ENCODE peak calls at places on chromosome 19, in five cellular contexts. O is GM20000; A is head of caudate nucleus; T is kidney; F is stimulated activated CD4-positive, alpha-beta T cell treated with anti-CD3 and anti-CD28 coated beads, Interleukin-4, amount 100 ng/mL, for 24 hours. U is an unnamed sample.

GRCh38 chr19:34851277-34851804 is 75.4 kb upstream of the ZNF30 start:
- DNase-seq in O (no peak), A (no peak), T (no peak), F (no peak), U (no peak)

GRCh38 chr19:4523306-4524110 is 5.2 kb upstream of the PLIN4 start:
- DNase-seq in O (peak; percentile 84), A (no peak), T (no peak), F (peak; percentile 23), U (no peak)

GRCh38 chr19:40592170-40592569 is 9.0 kb upstream of the LTBP4 start:
- DNase-seq in O (peak; percentile 79), A (no peak), T (no peak), F (no peak), U (no peak)

GRCh38 chr19:10553087-10553667 is 9.5 kb downstream of the ATG4D start:
- DNase-seq in O (peak; percentile 29), A (no peak), T (no peak), F (no peak), U (no peak)

GRCh38 chr19:11191273-11191755 is 6.0 kb downstream of the KANK2 start:
- DNase-seq in O (no peak), A (no peak), T (peak; percentile 91), F (no peak), U (peak; percentile 49)

GRCh38 chr19:13150919-13151604 is 851 bp downstream of the IER2 start:
- DNase-seq in O (no peak), A (no peak), T (no peak), F (peak; percentile 27), U (peak; percentile 45)

GRCh38 chr19:44539236-44539819 is 9.9 kb upstream of the CEACAM20 start:
- DNase-seq in O (no peak), A (no peak), T (peak; percentile 21), F (no peak), U (no peak)

GRCh38 chr19:50204811-50205675 is 1.6 kb downstream of the MYH14 start:
- DNase-seq in O (peak; percentile 56), A (peak; percentile 23), T (peak; percentile 93), F (no peak), U (peak; percentile 24)

GRCh38 chr19:45779231-45780145 is 2.8 kb downstream of the DMPK start:
- DNase-seq in O (peak; percentile 96), A (no peak), T (peak; percentile 95), F (peak; percentile 86), U (peak; percentile 95)

GRCh38 chr19:30225615-30226463 is 146.3 kb upstream of the ZNF536 start:
- DNase-seq in O (no peak), A (no peak), T (no peak), F (no peak), U (no peak)

GRCh38 chr19:861756-862528 is 2.5 kb downstream of the CFD start:
- DNase-seq in O (peak; percentile 92), A (no peak), T (peak; percentile 89), F (peak; percentile 62), U (peak; percentile 75)

GRCh38 chr19:55487884-55488687 is at the start of gene SSC5D:
- DNase-seq in O (no peak), A (no peak), T (peak; percentile 87), F (no peak), U (no peak)

GRCh38 chr19:12723643-12724426 is at the start of gene TNPO2:
- DNase-seq in O (peak; percentile 86), A (peak; percentile 67), T (peak; percentile 83), F (peak; percentile 80), U (peak; percentile 74)

GRCh38 chr19:48745208-48745995 is 1.3 kb downstream of the IZUMO1 start:
- DNase-seq in O (peak; percentile 79), A (peak; percentile 82), T (no peak), F (peak; percentile 61), U (no peak)

GRCh38 chr19:28987177-28987576 is 225.8 kb downstream of the UQCRFS1 start:
- DNase-seq in O (no peak), A (no peak), T (no peak), F (no peak), U (no peak)

GRCh38 chr19:7903244-7904073 is at the start of gene MAP2K7:
- DNase-seq in O (peak; percentile 100), A (peak; percentile 100), T (peak; percentile 100), F (peak; percentile 100), U (peak; percentile 100)

GRCh38 chr19:10593820-10594637 is 6.9 kb upstream of the AP1M2 start:
- DNase-seq in O (no peak), A (peak; percentile 69), T (peak; percentile 82), F (no peak), U (peak; percentile 70)

GRCh38 chr19:51131780-51132680 is 7.3 kb downstream of the SIGLEC9 start:
- DNase-seq in O (peak; percentile 33), A (no peak), T (no peak), F (no peak), U (no peak)

GRCh38 chr19:1004803-1005664 is 4.8 kb downstream of the GRIN3B start:
- DNase-seq in O (no peak), A (no peak), T (peak; percentile 79), F (no peak), U (no peak)

GRCh38 chr19:52248256-52248655 is 21.1 kb upstream of the ZNF766 start:
- DNase-seq in O (no peak), A (peak; percentile 33), T (no peak), F (peak; percentile 69), U (no peak)

GRCh38 chr19:4911314-4911713 is 2.0 kb downstream of the UHRF1 start:
- DNase-seq in O (no peak), A (no peak), T (no peak), F (no peak), U (no peak)

GRCh38 chr19:13208964-13209796 is 59.0 kb downstream of the IER2 start:
- DNase-seq in O (peak; percentile 72), A (no peak), T (no peak), F (no peak), U (peak; percentile 66)

GRCh38 chr19:35073516-35073915 is 32.0 kb downstream of the HPN start:
- DNase-seq in O (no peak), A (no peak), T (no peak), F (no peak), U (no peak)

GRCh38 chr19:37986048-37986750 is 79.2 kb downstream of the SIPA1L3 start:
- DNase-seq in O (no peak), A (no peak), T (no peak), F (no peak), U (peak; percentile 56)

GRCh38 chr19:29771708-29772415 is 39.9 kb upstream of the CCNE1 start:
- DNase-seq in O (peak; percentile 61), A (peak; percentile 44), T (no peak), F (peak; percentile 32), U (no peak)

GRCh38 chr19:2044709-2045500 is 6.1 kb downstream of the MKNK2 start:
- DNase-seq in O (no peak), A (no peak), T (peak; percentile 74), F (no peak), U (peak; percentile 22)

GRCh38 chr19:45172173-45172572 is 5.9 kb downstream of the TRAPPC6A start:
- DNase-seq in O (no peak), A (no peak), T (no peak), F (peak; percentile 20), U (no peak)

GRCh38 chr19:35266904-35267817 is 1.6 kb upstream of the USF2 start:
- DNase-seq in O (peak; percentile 67), A (peak; percentile 44), T (peak; percentile 90), F (peak; percentile 52), U (peak; percentile 65)

GRCh38 chr19:38559428-38560401 is 58.0 kb downstream of the MAP4K1 start:
- DNase-seq in O (peak; percentile 77), A (no peak), T (no peak), F (peak; percentile 45), U (peak; percentile 84)

GRCh38 chr19:45402469-45403070 is 2.3 kb downstream of the PPP1R13L start:
- DNase-seq in O (peak; percentile 69), A (no peak), T (no peak), F (no peak), U (peak; percentile 71)

GRCh38 chr19:50820086-50820485 is 3.5 kb downstream of the KLK1 start:
- DNase-seq in O (no peak), A (no peak), T (no peak), F (no peak), U (no peak)

GRCh38 chr19:19649580-19649995 is 6.1 kb upstream of the GMIP start:
- DNase-seq in O (no peak), A (no peak), T (no peak), F (no peak), U (no peak)

GRCh38 chr19:19500975-19501644 is 14.2 kb downstream of the TSSK6 start:
- DNase-seq in O (no peak), A (no peak), T (peak; percentile 71), F (no peak), U (no peak)

GRCh38 chr19:3161453-3161852 is 17.1 kb upstream of the S1PR4 start:
- DNase-seq in O (no peak), A (no peak), T (no peak), F (no peak), U (no peak)

GRCh38 chr19:13712767-13713201 is 51.5 kb upstream of the MRI1 start:
- DNase-seq in O (no peak), A (peak; percentile 11), T (no peak), F (no peak), U (no peak)

GRCh38 chr19:38281820-38282566 is 17.6 kb downstream of the SPINT2 start:
- DNase-seq in O (no peak), A (no peak), T (no peak), F (no peak), U (no peak)